ENCODE peak calls at places on chromosomes 16 and 17, in ten cellular contexts. Q is cardiac fibroblast, G is PC-9, A is colonic mucosa, T is BJ, Y is GM13977, S is uterus, R is cardiac muscle cell, K is progenitor cell of endocrine pancreas, M is OCI-LY7. O is an unnamed sample.

GRCh38 chr16:59259964-59260348 is 525.8 kb upstream of the GOT2 start:
- DNase-seq in Q (no peak), G (no peak), A (no peak), T (no peak), Y (no peak), S (no peak), R (no peak), K (no peak), M (no peak), O (no peak)

GRCh38 chr17:42275527-42276358 is 448 bp downstream of the STAT5B start:
- DNase-seq in Q (peak; percentile 33), G (no peak), A (peak; percentile 28), T (no peak), Y (peak; percentile 46), S (peak; percentile 59), R (peak; percentile 78), K (peak; percentile 42), M (peak; percentile 30), O (no peak)

GRCh38 chr17:65918921-65919546 is 272.9 kb downstream of the CEP112 start:
- DNase-seq in Q (peak; percentile 32), G (no peak), A (no peak), T (no peak), Y (no peak), S (no peak), R (peak; percentile 14), K (no peak), M (no peak), O (no peak)

GRCh38 chr17:82529914-82530300 is 10.4 kb downstream of the FOXK2 start:
- DNase-seq in Q (no peak), G (no peak), A (no peak), T (no peak), Y (no peak), S (no peak), R (no peak), K (no peak), M (no peak), O (no peak)

GRCh38 chr16:746637-747036 is 5.8 kb upstream of the CIAO3 start:
- DNase-seq in Q (no peak), G (no peak), A (no peak), T (no peak), Y (no peak), S (no peak), R (no peak), K (no peak), M (no peak), O (no peak)

GRCh38 chr16:84742561-84743200 is 42.9 kb downstream of the USP10 start:
- DNase-seq in Q (no peak), G (no peak), A (no peak), T (no peak), Y (no peak), S (no peak), R (no peak), K (no peak), M (no peak), O (no peak)

GRCh38 chr17:33137411-33137810 is 145.8 kb downstream of the SPACA3 start:
- DNase-seq in Q (no peak), G (no peak), A (no peak), T (no peak), Y (no peak), S (no peak), R (no peak), K (no peak), M (no peak), O (no peak)

GRCh38 chr16:10584956-10585561 is 4.7 kb upstream of the EMP2 start:
- DNase-seq in Q (peak; percentile 60), G (peak; percentile 50), A (no peak), T (no peak), Y (no peak), S (no peak), R (no peak), K (no peak), M (no peak), O (no peak)

GRCh38 chr17:43338886-43339516 is 59.8 kb upstream of the ARL4D start:
- DNase-seq in Q (peak; percentile 63), G (peak; percentile 41), A (peak; percentile 81), T (no peak), Y (no peak), S (peak; percentile 71), R (peak; percentile 68), K (peak; percentile 41), M (peak; percentile 67), O (peak; percentile 91)

GRCh38 chr17:28541439-28541838 is 11.0 kb downstream of the UNC119 start:
- DNase-seq in Q (no peak), G (no peak), A (no peak), T (no peak), Y (no peak), S (no peak), R (no peak), K (no peak), M (no peak), O (no peak)

GRCh38 chr16:70520612-70521297 is 2.6 kb downstream of the COG4 start:
- DNase-seq in Q (peak; percentile 77), G (peak; percentile 39), A (no peak), T (no peak), Y (peak; percentile 49), S (no peak), R (no peak), K (no peak), M (no peak), O (no peak)

GRCh38 chr17:1069847-1070246 is 72.9 kb downstream of the TIMM22 start:
- DNase-seq in Q (no peak), G (no peak), A (no peak), T (no peak), Y (no peak), S (no peak), R (no peak), K (no peak), M (no peak), O (no peak)

GRCh38 chr17:332558-333322 is 19.9 kb downstream of the RPH3AL start:
- DNase-seq in Q (peak; percentile 66), G (no peak), A (no peak), T (peak; percentile 43), Y (no peak), S (no peak), R (no peak), K (no peak), M (no peak), O (no peak)

GRCh38 chr16:16865374-16865773 is 486.4 kb downstream of the NPIPA7 start:
- DNase-seq in Q (no peak), G (no peak), A (no peak), T (no peak), Y (no peak), S (no peak), R (peak; percentile 12), K (no peak), M (no peak), O (no peak)

GRCh38 chr16:16857603-16858283 is 478.8 kb downstream of the NPIPA7 start:
- DNase-seq in Q (peak; percentile 0), G (no peak), A (no peak), T (no peak), Y (no peak), S (no peak), R (no peak), K (no peak), M (no peak), O (no peak)

GRCh38 chr16:16864536-16864935 is 485.6 kb downstream of the NPIPA7 start:
- DNase-seq in Q (no peak), G (no peak), A (no peak), T (no peak), Y (no peak), S (no peak), R (no peak), K (no peak), M (no peak), O (no peak)

GRCh38 chr16:16863672-16864071 is 484.7 kb downstream of the NPIPA7 start:
- DNase-seq in Q (no peak), G (no peak), A (no peak), T (no peak), Y (no peak), S (no peak), R (no peak), K (no peak), M (no peak), O (no peak)

GRCh38 chr16:16861546-16861945 is 482.6 kb downstream of the NPIPA7 start:
- DNase-seq in Q (peak; percentile 54), G (no peak), A (peak; percentile 52), T (no peak), Y (peak; percentile 64), S (no peak), R (peak; percentile 82), K (peak; percentile 32), M (peak; percentile 61), O (peak; percentile 59)
- TF ChIP-seq CTCF in Q (peak; percentile 62), G (peak; percentile 69), A (peak; percentile 81), T (peak; percentile 74), Y (peak; percentile 80), S (peak; percentile 46), R (peak; percentile 47), K (peak; percentile 85), M (peak; percentile 94), O (peak; percentile 62)

GRCh38 chr17:81345211-81346089 is 49.8 kb upstream of the BAHCC1 start:
- DNase-seq in Q (peak; percentile 92), G (peak; percentile 73), A (peak; percentile 83), T (no peak), Y (peak; percentile 92), S (peak; percentile 88), R (peak; percentile 89), K (peak; percentile 62), M (peak; percentile 72), O (peak; percentile 95)
- TF ChIP-seq CTCF in Q (peak; percentile 33), G (no peak), A (no peak), T (peak; percentile 32), Y (no peak), S (peak; percentile 9), R (peak; percentile 32), K (peak; percentile 46), M (no peak), O (peak; percentile 19)

DNA sequence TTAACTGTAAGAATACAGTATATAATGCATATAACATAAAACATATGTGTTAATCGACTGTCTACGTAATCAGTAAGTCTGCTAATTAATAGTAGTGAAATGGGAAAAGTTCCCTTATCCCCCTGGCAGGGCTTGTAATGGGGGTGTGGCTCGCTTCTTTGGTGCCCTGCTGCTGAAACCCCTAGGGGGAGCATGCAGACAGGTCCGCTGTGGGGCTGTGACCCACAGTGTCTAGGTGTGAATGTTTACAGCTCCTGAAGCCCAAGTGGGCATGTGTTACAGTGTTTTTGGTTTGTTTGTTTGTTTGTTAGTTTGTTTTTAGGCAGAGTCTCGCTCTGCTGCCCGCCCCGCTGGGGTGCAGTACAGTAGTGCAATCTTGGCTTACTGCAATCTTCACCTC is 495.7 kb downstream of the SHISA9 start:
- DNase-seq in Q (no peak), G (no peak), A (no peak), T (no peak), Y (no peak), S (no peak), R (no peak), K (no peak), M (peak; percentile 34), O (no peak)
- TF ChIP-seq CTCF in Q (no peak), G (no peak), A (no peak), T (no peak), Y (no peak), S (no peak), R (no peak), K (peak; percentile 16), M (peak; percentile 64), O (no peak)

DNA sequence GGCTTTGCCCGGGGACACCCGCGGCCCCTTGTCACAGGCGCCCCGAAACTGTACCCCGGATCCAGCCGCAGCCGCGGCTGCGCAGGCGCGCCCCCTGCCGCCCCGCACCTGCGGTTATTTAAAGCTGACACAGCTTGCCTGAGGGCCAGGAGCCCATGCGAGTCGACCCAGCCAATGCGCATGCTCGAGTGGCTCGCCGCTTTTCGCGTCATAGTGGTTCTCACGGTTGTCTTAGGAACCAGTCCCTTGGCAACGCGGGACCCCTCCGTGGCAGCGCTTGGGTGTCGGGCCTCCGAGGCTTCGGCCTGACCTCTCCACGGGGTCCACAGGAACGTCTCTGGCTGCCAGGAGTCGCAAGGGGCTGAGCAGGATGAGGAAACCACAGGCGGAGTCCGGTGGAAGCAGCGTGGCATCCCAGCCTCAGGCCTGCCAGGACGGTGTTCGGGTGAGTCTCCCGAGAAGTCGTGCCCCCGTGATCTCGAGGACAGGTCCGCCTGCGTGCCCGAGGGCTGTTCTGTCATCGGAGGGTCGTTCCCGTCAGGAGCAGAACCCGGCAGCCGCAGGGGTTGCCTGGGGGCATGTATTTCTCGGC is 716.9 kb downstream of the KCNJ18 start:
- DNase-seq in Q (no peak), G (no peak), A (no peak), T (no peak), Y (no peak), S (no peak), R (no peak), K (no peak), M (no peak), O (no peak)
- TF ChIP-seq CTCF in Q (no peak), G (no peak), A (no peak), T (no peak), Y (no peak), S (no peak), R (no peak), K (no peak), M (no peak), O (no peak)